ENCODE peak calls at places on chromosomes 11 and 22, in four cellular contexts. U is activated CD4-positive, alpha-beta T cell treated with anti-CD3 and anti-CD28 coated beads for 36 hours; T is WTC11; B is coronary artery. X is an unnamed sample.

GRCh38 chr22:24200616-24201212 is 19.4 kb downstream of the SUSD2 start:
- DNase-seq in B (no peak), T (no peak), U (no peak), X (no peak)

GRCh38 chr22:25153961-25154685 is 45.5 kb upstream of the CRYBB3 start:
- DNase-seq in B (no peak), U (no peak), T (no peak), X (peak)

GRCh38 chr11:113628912-113629311 is 77.2 kb downstream of the TMPRSS5 start:
- DNase-seq in T (peak), U (no peak), B (no peak), X (no peak)

GRCh38 chr11:12122083-12122482 is 11.7 kb downstream of the MICAL2 start:
- DNase-seq in B (no peak), U (no peak), T (peak), X (no peak)

GRCh38 chr11:100981196-100981824 is 148.3 kb downstream of the PGR start:
- DNase-seq in U (no peak), T (no peak), B (no peak), X (peak)

GRCh38 chr11:120398184-120398583 is 62.0 kb downstream of the ARHGEF12 start:
- DNase-seq in T (no peak), B (no peak), U (no peak), X (no peak)

GRCh38 chr11:86061483-86061882 is 7.4 kb downstream of the PICALM start:
- DNase-seq in T (no peak), B (no peak), U (no peak), X (no peak)

GRCh38 chr11:106619320-106619990 is 398.8 kb downstream of the GUCY1A2 start:
- DNase-seq in U (no peak), T (no peak), B (no peak), X (no peak)

GRCh38 chr11:32023370-32023964 is 67.4 kb upstream of the RCN1 start:
- DNase-seq in T (no peak), U (no peak), B (no peak), X (no peak)

GRCh38 chr11:118276422-118276821 is 12.3 kb upstream of the MPZL2 start:
- DNase-seq in U (no peak), B (no peak), T (no peak), X (peak)

GRCh38 chr22:28142361-28142801 is 223.3 kb upstream of the PITPNB start:
- DNase-seq in B (no peak), T (no peak), U (no peak), X (peak)

GRCh38 chr22:38401336-38402084 is 53.5 kb downstream of the KCNJ4 start:
- DNase-seq in T (no peak), B (no peak), U (no peak), X (no peak)

GRCh38 chr11:17410606-17411379 is 22.3 kb upstream of the KCNJ11 start:
- DNase-seq in T (no peak), B (no peak), U (no peak), X (no peak)

GRCh38 chr22:47154621-47155081 is 392.2 kb downstream of the TBC1D22A start:
- DNase-seq in B (peak), T (no peak), U (no peak), X (no peak)

GRCh38 chr22:49412236-49412635 is 415.4 kb downstream of the BRD1 start:
- DNase-seq in U (no peak), T (no peak), B (no peak), X (no peak)

GRCh38 chr11:115226556-115226955 is 277.7 kb downstream of the CADM1 start:
- DNase-seq in T (peak), U (no peak), B (no peak), X (peak)

X was measured in foreskin keratinocyte.